ENCODE peak calls at places on chromosomes 1 and 21, in five cellular contexts. T, J, P, S and D are unnamed samples.
A peak's percentile ranks its signal among the peaks of the same experiment; 100 is the strongest.

GRCh38 chr1:8315573-8316475 is 2.1 kb upstream of the SLC45A1 start:
- DNase-seq in T (no peak), J (no peak), P (no peak), S (no peak), D (no peak)

GRCh38 chr1:1957533-1957961 is 38.5 kb upstream of the TMEM52 start:
- DNase-seq in T (no peak), J (no peak), P (no peak), S (no peak), D (no peak)

GRCh38 chr1:248618878-248619277 is 16.0 kb downstream of the OR2T11 start:
- DNase-seq in T (peak; percentile 68), J (peak; percentile 39), P (peak; percentile 0), S (peak; percentile 46), D (peak; percentile 35)

GRCh38 chr1:221793439-221794078 is 51.7 kb upstream of the DUSP10 start:
- DNase-seq in T (no peak), J (no peak), P (no peak), S (peak; percentile 41), D (no peak)

GRCh38 chr1:111656093-111657017 is 36.8 kb downstream of the RAP1A start:
- DNase-seq in T (peak; percentile 74), J (no peak), P (peak; percentile 66), S (peak; percentile 51), D (no peak)

GRCh38 chr21:41835711-41836154 is 43.4 kb downstream of the PRDM15 start:
- DNase-seq in T (no peak), J (no peak), P (no peak), S (no peak), D (no peak)

GRCh38 chr1:12434174-12434573 is 183.8 kb downstream of the DHRS3 start:
- DNase-seq in T (peak; percentile 85), J (peak; percentile 62), P (peak; percentile 86), S (peak; percentile 92), D (peak; percentile 68)

GRCh38 chr1:192130175-192130574 is 28.1 kb upstream of the RGS18 start:
- DNase-seq in T (no peak), J (no peak), P (no peak), S (no peak), D (no peak)

GRCh38 chr21:32994305-32994704 is 31.4 kb upstream of the OLIG2 start:
- DNase-seq in T (peak; percentile 56), J (no peak), P (peak; percentile 31), S (peak; percentile 15), D (no peak)

GRCh38 chr1:151368745-151369610 is 3.5 kb downstream of the SELENBP1 start:
- DNase-seq in T (no peak), J (no peak), P (no peak), S (no peak), D (no peak)

GRCh38 chr1:158177705-158178450 is 2.8 kb upstream of the CD1D start:
- DNase-seq in T (peak; percentile 79), J (peak; percentile 16), P (peak; percentile 31), S (peak; percentile 94), D (no peak)

GRCh38 chr1:43067856-43068751 is 104.0 kb downstream of the EBNA1BP2 start:
- DNase-seq in T (peak; percentile 17), J (no peak), P (no peak), S (no peak), D (no peak)

GRCh38 chr1:146036241-146036989 is 14.9 kb upstream of the HJV start:
- DNase-seq in T (no peak), J (no peak), P (no peak), S (no peak), D (no peak)

GRCh38 chr1:51548986-51549619 is 30.0 kb upstream of the EPS15 start:
- DNase-seq in T (peak; percentile 86), J (no peak), P (no peak), S (no peak), D (no peak)

GRCh38 chr1:116962976-116963639 is 38.5 kb upstream of the CD101 start:
- DNase-seq in T (no peak), J (no peak), P (no peak), S (no peak), D (peak; percentile 3)

GRCh38 chr1:35790670-35791069 is 17.1 kb upstream of the AGO4 start:
- DNase-seq in T (no peak), J (no peak), P (no peak), S (no peak), D (no peak)